ENCODE peak calls at places on chromosome 15, in four cellular contexts. U is IMR-90, A is HCT116, X is GM12878. Y is an unnamed sample.

GRCh38 chr15:63820210-63820609 is 13.5 kb downstream of the HERC1 start:
- DNase-seq in U (no peak), A (no peak), X (no peak), Y (no peak)

GRCh38 chr15:61639491-61639890 is 410.4 kb upstream of the RORA start:
- DNase-seq in U (no peak), X (no peak), A (no peak), Y (no peak)

GRCh38 chr15:85589873-85590272 is 204.9 kb downstream of the KLHL25 start:
- DNase-seq in X (no peak), A (no peak), U (peak; percentile 79), Y (peak; percentile 65)

GRCh38 chr15:48304398-48304797 is 26.8 kb upstream of the DUT start:
- DNase-seq in U (no peak), A (no peak), X (no peak), Y (no peak)

GRCh38 chr15:67510597-67511225 is 10.2 kb upstream of the C15orf61 start:
- DNase-seq in X (no peak), A (no peak), U (peak; percentile 80), Y (no peak)

GRCh38 chr15:52680041-52680391 is 828 bp upstream of the ATOSA start:
- DNase-seq in U (peak; percentile 1), A (no peak), X (no peak), Y (no peak)

GRCh38 chr15:68704496-68705021 is 116.1 kb downstream of the ANP32A start:
- DNase-seq in A (no peak), X (no peak), U (peak; percentile 20), Y (no peak)

GRCh38 chr15:43093026-43093425 is 12.8 kb downstream of the UBR1 start:
- DNase-seq in U (peak; percentile 85), A (no peak), X (no peak), Y (no peak)

DNA sequence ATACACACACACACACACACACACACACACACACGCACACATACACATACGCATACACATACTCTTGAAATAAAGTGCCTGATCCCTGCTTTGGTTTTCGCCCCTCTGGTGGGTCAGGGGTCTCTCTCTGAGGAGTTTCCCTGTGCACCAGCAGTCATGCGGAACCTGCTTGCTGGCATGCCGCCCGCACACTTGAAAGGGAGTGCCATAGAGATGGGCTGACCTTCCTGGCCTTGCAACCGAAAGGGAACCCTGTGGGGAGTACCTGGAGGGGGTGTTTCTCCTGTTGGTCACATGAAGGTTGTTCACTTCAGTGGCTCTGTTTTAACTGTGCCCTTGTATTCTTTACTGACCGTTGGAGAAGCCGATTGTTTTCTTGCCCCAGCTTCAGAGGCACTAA is 752.3 kb downstream of the NR2F2 start:
- DNase-seq in A (no peak), U (no peak), X (no peak), Y (no peak)
- TF ChIP-seq CEBPB in A (no peak), U (no peak), X (no peak), Y (no peak)

DNA sequence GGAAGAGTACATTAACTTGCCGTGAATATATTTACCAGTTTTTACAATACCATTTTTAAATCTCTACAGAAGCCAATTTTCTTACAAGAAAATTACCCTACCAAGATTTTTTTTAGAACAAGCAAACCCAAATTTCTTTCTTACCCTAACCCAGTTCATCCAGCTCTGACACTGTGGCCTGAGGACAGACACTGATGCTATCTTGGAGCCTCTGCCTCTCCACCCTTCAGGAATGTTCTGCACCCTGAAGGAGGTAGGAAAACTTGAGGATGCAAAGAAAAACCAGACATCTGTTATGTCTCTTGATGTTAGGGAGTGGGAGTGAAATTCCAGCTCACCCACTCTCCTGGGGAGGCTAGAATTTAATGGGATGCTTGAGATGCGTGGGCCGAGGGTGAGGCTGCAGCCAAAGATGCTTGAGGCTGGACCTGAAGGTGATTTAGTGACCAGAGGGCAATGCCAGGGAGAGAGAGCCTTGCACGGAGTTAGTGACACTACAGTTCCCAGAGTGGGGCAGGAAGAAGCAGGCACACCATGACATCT is 69.9 kb downstream of the LIPC start:
- DNase-seq in U (no peak), A (no peak), X (no peak), Y (no peak)
- H3K4me1 ChIP-seq in U (peaks cover 20% of the 10 kb centered on the region), A (peaks cover 14% of the 10 kb centered on the region), X (peaks cover 6% of the 10 kb centered on the region), Y (peaks cover 5% of the 10 kb centered on the region)

GRCh38 chr15:66232267-66232625 is 21.3 kb downstream of the MEGF11 start:
- DNase-seq in X (no peak), A (no peak), U (no peak), Y (no peak)

GRCh38 chr15:66234798-66235197 is 18.8 kb downstream of the MEGF11 start:
- DNase-seq in X (no peak), U (no peak), A (no peak), Y (no peak)

GRCh38 chr15:66235866-66236265 is 17.7 kb downstream of the MEGF11 start:
- DNase-seq in U (no peak), X (no peak), A (no peak), Y (no peak)

GRCh38 chr15:66231421-66232266 is 21.9 kb downstream of the MEGF11 start:
- DNase-seq in X (no peak), A (no peak), U (no peak), Y (no peak)

DNA sequence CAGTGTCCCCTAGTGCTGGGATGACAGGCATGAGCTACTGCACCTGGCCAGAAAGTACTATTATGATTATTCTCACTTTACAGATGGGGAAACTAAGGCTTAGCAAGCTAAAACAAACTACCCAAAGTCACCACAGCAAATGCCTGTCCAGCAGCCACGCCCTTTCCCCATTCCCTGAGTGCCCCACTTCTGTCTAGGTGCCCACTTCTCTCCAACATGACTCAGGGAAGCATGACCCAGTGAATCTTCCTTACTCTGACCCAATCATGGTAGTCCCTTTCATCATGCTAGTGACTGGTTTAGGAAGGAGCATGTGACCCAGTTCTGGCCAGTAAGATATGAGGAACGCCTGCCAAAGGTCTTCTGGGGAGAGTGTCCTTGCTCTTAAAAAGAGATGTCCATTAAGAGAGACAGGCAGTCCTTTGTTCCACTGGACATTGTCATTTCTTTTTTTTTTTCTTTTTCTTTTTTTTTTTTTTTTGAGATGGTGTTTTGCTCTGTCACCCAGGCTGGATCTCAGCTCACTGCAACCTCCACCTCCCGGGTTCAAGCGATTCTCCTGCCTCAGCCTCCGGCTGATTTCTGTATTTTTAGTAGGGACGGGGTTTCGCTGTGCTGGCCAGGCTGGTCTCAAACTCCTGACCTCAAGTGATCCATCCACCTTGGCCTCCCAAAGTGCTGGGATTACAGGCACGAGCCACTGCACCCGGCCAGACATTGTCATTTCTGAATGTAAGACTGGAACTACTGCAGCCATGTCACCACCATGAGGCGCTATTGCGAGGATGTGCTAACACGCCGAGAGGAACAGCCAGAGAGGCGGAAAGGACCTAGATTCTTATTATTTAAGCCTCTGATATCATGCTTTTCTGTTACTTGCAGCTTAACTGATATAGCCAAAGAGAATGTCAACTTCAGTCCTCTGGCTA is 19.8 kb downstream of the MEGF11 start:
- DNase-seq in U (no peak), A (peak; percentile 38), X (no peak), Y (peak; percentile 64)
- TF ChIP-seq CEBPB in U (no peak), A (no peak), X (no peak), Y (no peak)

GRCh38 chr15:40096094-40096876 is 12.4 kb downstream of the BMF start:
- DNase-seq in U (no peak), X (peak; percentile 68), A (no peak), Y (no peak)

GRCh38 chr15:40100133-40100946 is 8.3 kb downstream of the BMF start:
- DNase-seq in X (no peak), A (no peak), U (no peak), Y (no peak)

GRCh38 chr15:40097096-40097967 is 11.3 kb downstream of the BMF start:
- DNase-seq in U (no peak), X (no peak), A (no peak), Y (no peak)

GRCh38 chr15:40098489-40099261 is 10.0 kb downstream of the BMF start:
- DNase-seq in U (peak; percentile 98), X (peak; percentile 84), A (no peak), Y (peak; percentile 90)

DNA sequence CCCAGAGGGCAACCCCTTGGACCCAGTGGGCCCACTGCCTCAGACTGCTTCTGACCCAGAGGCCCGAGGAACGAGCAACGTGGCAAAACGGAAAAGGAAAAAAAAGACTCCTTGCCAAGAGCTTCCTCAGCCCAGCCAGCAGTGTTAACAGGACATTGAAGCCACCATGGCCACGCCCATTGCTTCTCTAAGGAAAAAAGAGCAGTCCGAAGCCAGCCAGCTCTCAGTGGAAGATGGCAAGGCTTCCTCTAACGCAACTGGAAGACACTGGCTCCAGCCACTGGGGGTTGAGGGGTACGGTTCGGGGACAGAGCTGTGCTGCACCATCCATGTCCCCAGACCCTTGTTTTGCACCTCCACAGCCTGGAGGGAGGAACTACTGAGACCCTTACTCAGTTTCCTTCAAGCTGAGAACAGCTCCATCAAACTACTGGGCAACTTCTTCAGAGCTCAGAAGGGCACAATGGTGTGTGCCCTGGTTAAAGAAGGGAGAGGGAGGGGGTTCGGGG is 10.7 kb downstream of the BMF start:
- DNase-seq in U (no peak), X (no peak), A (no peak), Y (no peak)
- H3K4me1 ChIP-seq in U (peaks cover 64% of the 10 kb centered on the region), X (peaks cover 97% of the 10 kb centered on the region), A (peaks cover 57% of the 10 kb centered on the region), Y (peaks cover 54% of the 10 kb centered on the region)

GRCh38 chr15:92161039-92161670 is 232.5 kb upstream of the ST8SIA2 start:
- DNase-seq in U (no peak), A (no peak), X (peak; percentile 80), Y (no peak)
- TF ChIP-seq CEBPB in U (no peak), A (no peak), X (no peak), Y (no peak)

GRCh38 chr15:71756574-71757352 is 53.6 kb upstream of the NR2E3 start:
- DNase-seq in X (no peak), A (no peak), U (no peak), Y (no peak)

GRCh38 chr15:71757741-71758530 is 52.4 kb upstream of the NR2E3 start:
- DNase-seq in X (no peak), A (no peak), U (no peak), Y (no peak)

GRCh38 chr15:71760852-71761251 is 49.5 kb upstream of the NR2E3 start:
- DNase-seq in A (no peak), X (no peak), U (no peak), Y (no peak)

GRCh38 chr15:71761649-71762048 is 48.7 kb upstream of the NR2E3 start:
- DNase-seq in X (no peak), U (peak; percentile 92), A (peak; percentile 76), Y (peak; percentile 83)

GRCh38 chr15:71758716-71759115 is 51.6 kb upstream of the NR2E3 start:
- DNase-seq in U (no peak), A (no peak), X (no peak), Y (no peak)
- H3K4me1 ChIP-seq in U (peaks cover 2% of the 10 kb centered on the region), A (peaks cover 19% of the 10 kb centered on the region), X (no peaks in the 10 kb centered on the region), Y (peaks cover 13% of the 10 kb centered on the region)

GRCh38 chr15:56040081-56041035 is 46.9 kb upstream of the NEDD4 start:
- DNase-seq in A (peak; percentile 88), X (no peak), U (peak; percentile 98), Y (peak; percentile 90)
- TF ChIP-seq CEBPB in A (peak; percentile 97), X (no peak), U (peak; percentile 99), Y (peak; percentile 95)

GRCh38 chr15:45796433-45796832 is 161.6 kb downstream of the SQOR start:
- DNase-seq in X (no peak), A (no peak), U (no peak), Y (no peak)
- H3K4me1 ChIP-seq in X (no peaks in the 10 kb centered on the region), A (no peaks in the 10 kb centered on the region), U (no peaks in the 10 kb centered on the region), Y (no peaks in the 10 kb centered on the region)